ENCODE peak calls at places on chromosome 16, in seven cellular contexts. L is GM20000, W is fibroblast of mammary gland, Q is mammary epithelial cell, G is brain microvascular endothelial cell, V is fibroblast of lung, R is lower lobe of right lung. D is an unnamed sample.

GRCh38 chr16:87337247-87337646 is 20.1 kb upstream of the C16orf95 start:
- DNase-seq in L (no peak), W (no peak), Q (no peak), G (no peak), V (no peak), R (no peak), D (no peak)

GRCh38 chr16:5466551-5466950 is 369.0 kb upstream of the EEF2KMT start:
- DNase-seq in L (no peak), W (no peak), Q (no peak), G (no peak), V (no peak), R (no peak), D (no peak)

GRCh38 chr16:88881090-88881580 is 14.7 kb upstream of the PABPN1L start:
- DNase-seq in L (no peak), W (no peak), Q (peak), G (no peak), V (no peak), R (no peak), D (no peak)

GRCh38 chr16:72552675-72553074 is 380.7 kb upstream of the PMFBP1 start:
- DNase-seq in L (no peak), W (no peak), Q (no peak), G (no peak), V (no peak), R (no peak), D (no peak)

GRCh38 chr16:49452108-49452507 is 78.5 kb downstream of the C16orf78 start:
- DNase-seq in L (no peak), W (no peak), Q (no peak), G (no peak), V (no peak), R (no peak), D (no peak)

GRCh38 chr16:69395859-69396186 is 10.0 kb upstream of the TERF2 start:
- DNase-seq in L (no peak), W (no peak), Q (no peak), G (no peak), V (no peak), R (no peak), D (no peak)

GRCh38 chr16:55499951-55500350 is 8.9 kb upstream of the LPCAT2 start:
- DNase-seq in L (no peak), W (peak), Q (peak), G (peak), V (peak), R (no peak), D (no peak)

GRCh38 chr16:48384982-48385271 is 286 bp downstream of the SIAH1 start:
- DNase-seq in L (peak), W (no peak), Q (no peak), G (no peak), V (no peak), R (no peak), D (no peak)

GRCh38 chr16:54822502-54823291 is 108.0 kb upstream of the IRX5 start:
- DNase-seq in L (no peak), W (no peak), Q (peak), G (no peak), V (no peak), R (no peak), D (no peak)

GRCh38 chr16:68362952-68363846 is 52.4 kb downstream of the PRMT7 start:
- DNase-seq in L (no peak), W (no peak), Q (no peak), G (no peak), V (no peak), R (no peak), D (no peak)

GRCh38 chr16:29665294-29666077 is 2.4 kb downstream of the SPN start:
- DNase-seq in L (no peak), W (no peak), Q (no peak), G (no peak), V (no peak), R (no peak), D (no peak)

GRCh38 chr16:86635181-86635580 is 56.8 kb downstream of the FOXL1 start:
- DNase-seq in L (no peak), W (peak), Q (no peak), G (peak), V (peak), R (no peak), D (no peak)

GRCh38 chr16:74608944-74609343 is 2.0 kb upstream of the GLG1 start:
- DNase-seq in L (no peak), W (no peak), Q (no peak), G (peak), V (no peak), R (no peak), D (no peak)

GRCh38 chr16:31472559-31473203 is 729 bp downstream of the TGFB1I1 start:
- DNase-seq in L (peak), W (peak), Q (peak), G (peak), V (peak), R (peak), D (no peak)

GRCh38 chr16:287981-288920 is 5.3 kb downstream of the PDIA2 start:
- DNase-seq in L (no peak), W (no peak), Q (no peak), G (no peak), V (no peak), R (no peak), D (no peak)

GRCh38 chr16:51682905-51683304 is 531.8 kb upstream of the SALL1 start:
- DNase-seq in L (no peak), W (no peak), Q (no peak), G (no peak), V (no peak), R (no peak), D (no peak)

GRCh38 chr16:87035053-87035452 is 282.1 kb downstream of the C16orf95 start:
- DNase-seq in L (no peak), W (no peak), Q (no peak), G (no peak), V (no peak), R (no peak), D (no peak)

GRCh38 chr16:23079683-23080221 is 69.5 kb downstream of the USP31 start:
- DNase-seq in L (no peak), W (no peak), Q (peak), G (no peak), V (no peak), R (no peak), D (no peak)

GRCh38 chr16:86664518-86665318 is 86.4 kb downstream of the FOXL1 start:
- DNase-seq in L (peak), W (peak), Q (peak), G (peak), V (peak), R (no peak), D (no peak)

DNA sequence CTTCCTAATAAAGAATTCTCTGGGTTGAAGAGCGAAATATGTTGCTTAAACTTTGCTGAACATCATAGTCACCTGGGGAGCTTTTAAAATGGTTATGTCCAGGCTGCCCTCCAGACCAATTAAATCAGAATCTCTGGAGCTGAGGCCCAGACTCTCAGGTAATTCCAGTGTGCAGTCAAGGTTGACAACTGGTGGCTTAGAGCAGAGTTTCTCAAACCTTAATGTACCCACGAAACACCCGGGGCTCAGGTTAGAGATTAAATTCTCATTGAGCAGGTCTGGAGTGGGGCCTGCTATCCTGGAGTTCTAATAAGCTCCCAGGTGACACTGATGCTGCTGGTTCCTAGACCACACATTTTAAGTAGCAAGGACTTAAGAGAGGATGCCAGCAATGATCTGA is 167.2 kb downstream of the SNX29 start:
- DNase-seq in L (no peak), W (no peak), Q (no peak), G (no peak), V (no peak), R (no peak), D (no peak)
- TF ChIP-seq CTCF in L (no peak), W (no peak), Q (no peak), G (no peak), V (no peak), R (no peak), D (no peak)

GRCh38 chr16:75620326-75621169 is 2.5 kb downstream of the ADAT1 start:
- DNase-seq in L (no peak), W (no peak), Q (no peak), G (no peak), V (no peak), R (no peak), D (no peak)

GRCh38 chr16:75624921-75625334 is 1.8 kb upstream of the ADAT1 start:
- DNase-seq in L (no peak), W (peak), Q (peak), G (no peak), V (peak), R (no peak), D (no peak)

GRCh38 chr16:75618782-75619181 is 4.3 kb downstream of the ADAT1 start:
- DNase-seq in L (no peak), W (no peak), Q (no peak), G (no peak), V (no peak), R (no peak), D (no peak)

GRCh38 chr16:75622762-75623605 is at the start of gene ADAT1:
- DNase-seq in L (peak), W (peak), Q (peak), G (peak), V (peak), R (peak), D (peak)

GRCh38 chr16:75621170-75621477 is 2.0 kb downstream of the ADAT1 start:
- DNase-seq in L (peak), W (peak), Q (peak), G (no peak), V (peak), R (no peak), D (no peak)
- TF ChIP-seq CTCF in L (peak), W (peak), Q (peak), G (peak), V (peak), R (no peak), D (peak)

GRCh38 chr16:16145286-16145685 is 78.0 kb downstream of the ABCC6 start:
- DNase-seq in L (no peak), W (no peak), Q (no peak), G (no peak), V (no peak), R (no peak), D (no peak)
- TF ChIP-seq CTCF in L (no peak), W (no peak), Q (no peak), G (no peak), V (no peak), R (no peak), D (no peak)

GRCh38 chr16:25031132-25031440 is 15.9 kb upstream of the ARHGAP17 start:
- DNase-seq in L (no peak), W (no peak), Q (no peak), G (no peak), V (no peak), R (no peak), D (no peak)

GRCh38 chr16:25030420-25031131 is 15.4 kb upstream of the ARHGAP17 start:
- DNase-seq in L (no peak), W (no peak), Q (no peak), G (no peak), V (no peak), R (no peak), D (no peak)

GRCh38 chr16:25033852-25034251 is 18.7 kb upstream of the ARHGAP17 start:
- DNase-seq in L (no peak), W (peak), Q (no peak), G (peak), V (peak), R (no peak), D (no peak)

GRCh38 chr16:25034916-25035315 is 19.7 kb upstream of the ARHGAP17 start:
- DNase-seq in L (no peak), W (peak), Q (no peak), G (no peak), V (no peak), R (no peak), D (no peak)

GRCh38 chr16:25031441-25032307 is 16.5 kb upstream of the ARHGAP17 start:
- DNase-seq in L (peak), W (peak), Q (peak), G (peak), V (peak), R (peak), D (peak)
- TF ChIP-seq CTCF in L (no peak), W (no peak), Q (no peak), G (no peak), V (no peak), R (no peak), D (no peak)

DNA sequence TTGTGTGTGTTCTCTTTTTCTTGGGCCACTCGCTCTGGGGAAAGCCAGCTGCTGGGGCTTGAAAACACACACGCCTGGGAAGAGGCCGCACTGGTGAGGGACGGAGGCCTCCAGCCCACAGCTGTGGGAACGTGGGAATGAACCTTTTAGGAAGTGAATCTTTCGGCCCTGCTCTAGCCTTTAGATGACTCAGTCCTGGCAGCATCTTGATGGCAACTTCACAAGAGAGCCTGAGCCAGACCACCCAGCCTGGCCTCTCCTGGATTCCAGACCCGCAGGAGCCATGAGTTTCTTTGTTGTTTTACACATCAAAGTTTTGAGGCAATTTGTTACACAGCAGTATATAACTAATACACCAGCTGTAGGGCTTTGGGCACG is 2.2 kb upstream of the PDPK1 start:
- DNase-seq in L (no peak), W (peak), Q (no peak), G (peak), V (peak), R (peak), D (no peak)
- TF ChIP-seq CTCF in L (no peak), W (no peak), Q (no peak), G (no peak), V (no peak), R (no peak), D (no peak)

D was measured in neural crest cell.